ENCODE peak calls at places on chromosomes 7 and 10, in five cellular contexts. One of them, this sample, is unnamed.

GRCh38 chr10:79385804-79386531 is 38.7 kb downstream of the PPIF start:
- DNase-seq in GM13976: peak; percentile 41
- DNase-seq in smooth muscle cell of the brain vasculature: no peak
- DNase-seq in B cell: peak; percentile 18
- DNase-seq in activated naive CD8-positive, alpha-beta T cell treated with anti-CD3 and anti-CD28 coated beads, Interleukin-2, amount 50 U/mL, for 16 hours: no peak
- DNase-seq in this sample: no peak

GRCh38 chr10:74145133-74145532 is 5.5 kb downstream of the AP3M1 start:
- DNase-seq in activated naive CD8-positive, alpha-beta T cell treated with anti-CD3 and anti-CD28 coated beads, Interleukin-2, amount 50 U/mL, for 16 hours: no peak
- DNase-seq in B cell: no peak
- DNase-seq in GM13976: no peak
- DNase-seq in smooth muscle cell of the brain vasculature: peak; percentile 71
- DNase-seq in this sample: no peak

GRCh38 chr7:47931005-47931787 is 17.1 kb downstream of the PKD1L1 start:
- DNase-seq in B cell: no peak
- DNase-seq in smooth muscle cell of the brain vasculature: no peak
- DNase-seq in activated naive CD8-positive, alpha-beta T cell treated with anti-CD3 and anti-CD28 coated beads, Interleukin-2, amount 50 U/mL, for 16 hours: no peak
- DNase-seq in GM13976: no peak
- DNase-seq in this sample: no peak

GRCh38 chr7:1255817-1256340 is 23.2 kb downstream of the UNCX start:
- DNase-seq in smooth muscle cell of the brain vasculature: no peak
- DNase-seq in activated naive CD8-positive, alpha-beta T cell treated with anti-CD3 and anti-CD28 coated beads, Interleukin-2, amount 50 U/mL, for 16 hours: no peak
- DNase-seq in GM13976: no peak
- DNase-seq in B cell: no peak
- DNase-seq in this sample: no peak

GRCh38 chr10:3720228-3721019 is 64.6 kb downstream of the KLF6 start:
- DNase-seq in smooth muscle cell of the brain vasculature: no peak
- DNase-seq in activated naive CD8-positive, alpha-beta T cell treated with anti-CD3 and anti-CD28 coated beads, Interleukin-2, amount 50 U/mL, for 16 hours: no peak
- DNase-seq in GM13976: no peak
- DNase-seq in B cell: no peak
- DNase-seq in this sample: no peak

GRCh38 chr7:156347132-156347531 is 293.4 kb upstream of the RNF32 start:
- DNase-seq in GM13976: no peak
- DNase-seq in B cell: no peak
- DNase-seq in activated naive CD8-positive, alpha-beta T cell treated with anti-CD3 and anti-CD28 coated beads, Interleukin-2, amount 50 U/mL, for 16 hours: no peak
- DNase-seq in smooth muscle cell of the brain vasculature: no peak
- DNase-seq in this sample: no peak

GRCh38 chr7:138359891-138360582 is 100.0 kb upstream of the TRIM24 start:
- DNase-seq in GM13976: no peak
- DNase-seq in smooth muscle cell of the brain vasculature: no peak
- DNase-seq in B cell: no peak
- DNase-seq in activated naive CD8-positive, alpha-beta T cell treated with anti-CD3 and anti-CD28 coated beads, Interleukin-2, amount 50 U/mL, for 16 hours: no peak
- DNase-seq in this sample: no peak

GRCh38 chr10:15879058-15879457 is 18.8 kb upstream of the MINDY3 start:
- DNase-seq in activated naive CD8-positive, alpha-beta T cell treated with anti-CD3 and anti-CD28 coated beads, Interleukin-2, amount 50 U/mL, for 16 hours: no peak
- DNase-seq in GM13976: peak; percentile 53
- DNase-seq in smooth muscle cell of the brain vasculature: peak; percentile 24
- DNase-seq in B cell: no peak
- DNase-seq in this sample: no peak

GRCh38 chr10:130721971-130722370 is 585.8 kb downstream of the GLRX3 start:
- DNase-seq in B cell: no peak
- DNase-seq in smooth muscle cell of the brain vasculature: no peak
- DNase-seq in GM13976: no peak
- DNase-seq in activated naive CD8-positive, alpha-beta T cell treated with anti-CD3 and anti-CD28 coated beads, Interleukin-2, amount 50 U/mL, for 16 hours: no peak
- DNase-seq in this sample: no peak

GRCh38 chr7:83162402-83163256 is at the start of gene PCLO:
- DNase-seq in B cell: peak; percentile 36
- DNase-seq in activated naive CD8-positive, alpha-beta T cell treated with anti-CD3 and anti-CD28 coated beads, Interleukin-2, amount 50 U/mL, for 16 hours: peak; percentile 18
- DNase-seq in smooth muscle cell of the brain vasculature: no peak
- DNase-seq in GM13976: peak; percentile 49
- DNase-seq in this sample: peak; percentile 32